ENCODE peak calls at places on chromosomes 11 and 22, in seven cellular contexts. Y is fibroblast of lung; B is esophagus muscularis mucosa; R is lung; A is CD8-positive, alpha-beta T cell; I is choroid plexus epithelial cell; G is glutamatergic neuron. N is an unnamed sample.

GRCh38 chr22:27881404-27881803 is 37.7 kb downstream of the PITPNB start:
- DNase-seq in A (no peak), B (no peak), G (no peak), I (peak; percentile 72), R (no peak), Y (peak; percentile 83), N (no peak)

GRCh38 chr11:43983221-43983795 is 40.9 kb downstream of the C11orf96 start:
- DNase-seq in I (peak; percentile 46), G (no peak), B (no peak), R (no peak), A (no peak), Y (no peak), N (peak; percentile 32)

GRCh38 chr11:20047006-20047405 is 113.3 kb downstream of the DBX1 start:
- DNase-seq in B (no peak), R (no peak), A (no peak), Y (no peak), G (no peak), I (no peak), N (no peak)

GRCh38 chr22:37001826-37002225 is 17.4 kb downstream of the TST start:
- DNase-seq in I (no peak), Y (no peak), B (no peak), A (no peak), G (no peak), R (no peak), N (no peak)

GRCh38 chr11:106914409-106914808 is 103.9 kb downstream of the GUCY1A2 start:
- DNase-seq in A (no peak), G (no peak), R (no peak), I (no peak), Y (no peak), B (no peak), N (no peak)

GRCh38 chr22:20165421-20165820 is 14.6 kb upstream of the CCDC188 start:
- DNase-seq in I (no peak), B (no peak), G (no peak), R (no peak), A (no peak), Y (no peak), N (no peak)

GRCh38 chr11:67179892-67180490 is 60.9 kb downstream of the KDM2A start:
- DNase-seq in G (no peak), I (no peak), Y (peak; percentile 38), B (no peak), R (no peak), A (no peak), N (no peak)

GRCh38 chr22:29394931-29395581 is 6.7 kb upstream of the AP1B1 start:
- DNase-seq in Y (peak; percentile 75), G (peak; percentile 77), I (peak; percentile 86), A (peak; percentile 46), R (peak; percentile 67), B (no peak), N (peak; percentile 66)

GRCh38 chr22:45911601-45912271 is 65.2 kb downstream of the WNT7B start:
- DNase-seq in Y (peak; percentile 52), R (peak; percentile 84), A (no peak), I (peak; percentile 26), G (no peak), B (no peak), N (no peak)

GRCh38 chr22:44411226-44412135 is 86.6 kb downstream of the RTL6 start:
- DNase-seq in B (no peak), R (no peak), Y (no peak), A (no peak), I (peak; percentile 30), G (no peak), N (no peak)

GRCh38 chr11:12803086-12803826 is 129.0 kb downstream of the TEAD1 start:
- DNase-seq in B (no peak), G (no peak), I (no peak), R (no peak), Y (peak; percentile 68), A (no peak), N (peak; percentile 74)

GRCh38 chr11:61172888-61173287 is 11.7 kb upstream of the VPS37C start:
- DNase-seq in G (no peak), I (no peak), B (no peak), A (no peak), R (no peak), Y (no peak), N (no peak)

GRCh38 chr11:2211113-2211971 is 39.7 kb upstream of the TH start:
- DNase-seq in I (no peak), R (no peak), G (no peak), A (no peak), B (no peak), Y (no peak), N (no peak)

GRCh38 chr11:27837895-27838563 is 137.8 kb upstream of the BDNF start:
- DNase-seq in G (no peak), A (no peak), I (no peak), B (peak; percentile 26), Y (no peak), R (no peak), N (no peak)

GRCh38 chr11:14234446-14234845 is 124.5 kb downstream of the RRAS2 start:
- DNase-seq in A (no peak), B (no peak), G (no peak), Y (no peak), R (no peak), I (no peak), N (no peak)

GRCh38 chr11:14230407-14230806 is 128.6 kb downstream of the RRAS2 start:
- DNase-seq in B (no peak), G (no peak), I (no peak), Y (no peak), R (no peak), A (no peak), N (no peak)

GRCh38 chr11:14229472-14229871 is 129.5 kb downstream of the RRAS2 start:
- DNase-seq in G (no peak), Y (no peak), A (no peak), I (no peak), B (no peak), R (no peak), N (no peak)

GRCh38 chr11:14235701-14236100 is 123.3 kb downstream of the RRAS2 start:
- DNase-seq in A (no peak), I (no peak), B (no peak), Y (no peak), G (no peak), R (no peak), N (no peak)

GRCh38 chr11:14232652-14233051 is 126.3 kb downstream of the RRAS2 start:
- DNase-seq in A (no peak), G (no peak), Y (no peak), B (no peak), I (no peak), R (no peak), N (no peak)
- TF ChIP-seq CTCF in A (no peak), G (peak; percentile 24), Y (peak; percentile 27), B (peak; percentile 8), I (peak; percentile 51), R (no peak), N (peak; percentile 47)

DNA sequence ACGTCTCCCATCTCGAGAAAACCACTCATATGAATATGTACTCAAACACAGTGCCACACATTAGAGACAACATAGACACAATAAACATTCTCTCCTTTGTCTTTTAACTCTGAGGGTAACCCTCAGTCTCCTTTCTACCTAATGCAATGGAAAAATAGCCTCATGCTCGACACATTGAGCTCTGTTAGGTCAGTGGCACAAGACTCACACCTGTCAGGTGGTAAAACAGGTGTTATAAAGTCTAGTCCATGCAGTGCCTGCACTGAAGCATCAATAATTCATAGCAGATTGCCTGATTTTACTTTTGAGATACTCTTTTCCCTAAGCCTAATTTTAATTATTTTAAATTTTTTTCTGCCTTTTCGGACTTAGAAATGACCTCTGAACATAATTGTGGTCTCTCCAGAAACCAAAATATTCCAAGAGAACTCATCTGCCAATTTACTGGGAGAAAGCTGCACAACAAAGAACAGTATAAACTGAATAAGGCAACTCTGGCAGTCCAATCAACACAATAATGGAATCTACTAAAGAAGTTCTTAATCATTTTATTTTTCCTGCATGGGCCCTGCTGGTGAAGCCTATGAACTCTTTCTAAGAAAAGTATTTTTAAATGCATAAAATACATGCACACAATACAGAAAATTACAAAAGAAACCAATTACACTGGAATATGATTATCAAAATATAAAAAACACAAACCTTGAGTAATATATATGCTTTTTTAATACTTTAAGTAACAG is 9.9 kb downstream of the RDX start:
- DNase-seq in B (no peak), R (no peak), Y (no peak), A (no peak), G (no peak), I (no peak), N (no peak)
- TF ChIP-seq CTCF in B (no peak), R (no peak), Y (peak; percentile 8), A (no peak), G (peak; percentile 38), I (no peak), N (peak; percentile 37)

GRCh38 chr11:109696191-109696897 is 274.4 kb downstream of the C11orf87 start:
- DNase-seq in A (no peak), Y (peak; percentile 8), I (no peak), R (no peak), B (no peak), G (no peak), N (peak; percentile 64)
- TF ChIP-seq CTCF in A (no peak), Y (no peak), I (no peak), R (no peak), B (no peak), G (no peak), N (no peak)

DNA sequence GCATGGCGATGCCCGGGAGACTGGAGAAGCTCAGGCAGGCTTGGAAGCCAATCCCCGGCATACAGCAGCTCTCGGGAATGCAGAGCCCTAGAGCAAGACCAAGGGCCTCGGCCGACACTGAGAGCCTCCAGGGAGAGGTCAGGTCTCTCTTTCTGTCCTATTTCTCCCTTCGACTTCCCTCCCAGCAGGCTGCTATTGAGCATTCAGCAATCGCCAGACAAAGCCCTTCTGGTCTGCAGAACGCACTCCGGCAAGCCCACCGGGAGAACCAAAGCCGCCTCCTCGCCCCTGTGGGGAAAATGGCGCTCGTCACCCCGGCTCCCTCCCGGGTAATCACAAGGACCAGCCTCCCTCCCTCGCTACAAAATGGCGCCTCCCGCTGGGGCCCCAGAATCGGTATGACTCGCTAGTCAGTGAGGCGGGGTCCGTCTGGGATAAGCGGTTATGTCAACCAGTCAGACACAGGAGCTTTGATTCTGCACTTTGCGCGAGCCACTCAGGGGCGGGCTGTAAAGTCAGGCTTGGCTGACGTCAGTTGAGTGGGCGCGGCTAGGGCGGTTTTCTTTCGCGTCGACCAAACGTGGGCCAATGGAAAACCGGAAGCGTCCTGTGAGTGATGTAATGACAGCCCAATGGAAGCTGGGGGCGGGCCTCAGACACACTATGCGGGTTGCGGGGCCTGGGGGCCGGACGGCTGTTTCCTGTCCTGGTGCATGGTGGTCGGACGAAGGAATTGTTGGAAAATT is at the start of gene ZNF143:
- DNase-seq in I (peak; percentile 100), R (peak; percentile 100), G (peak; percentile 99), B (peak; percentile 100), Y (peak; percentile 100), A (peak; percentile 100), N (peak; percentile 100)
- TF ChIP-seq CTCF in I (no peak), R (no peak), G (no peak), B (no peak), Y (no peak), A (no peak), N (no peak)